ENCODE peak calls at places on chromosomes 16 and 17, in eight cellular contexts. D is fibroblast of the aortic adventitia, G is fibroblast of villous mesenchyme, N is prostate gland, R is GM20000, I is Peyer's patch, J is HCT116, B is adrenal gland. O is an unnamed sample.

GRCh38 chr17:81335388-81336157 is 40.5 kb upstream of the SLC38A10 start:
- DNase-seq in R (no peak), D (no peak), B (no peak), N (no peak), G (no peak), J (no peak), I (peak; percentile 77), O (no peak)

GRCh38 chr16:11896776-11897175 is 19.0 kb downstream of the GSPT1 start:
- DNase-seq in D (peak; percentile 72), I (no peak), B (no peak), R (no peak), N (no peak), J (no peak), G (peak; percentile 68), O (no peak)

GRCh38 chr17:76641501-76641900 is 2.1 kb downstream of the ST6GALNAC1 start:
- DNase-seq in N (no peak), B (no peak), R (no peak), G (no peak), I (no peak), D (no peak), J (peak; percentile 22), O (no peak)

GRCh38 chr16:55261301-55261700 is 62.7 kb upstream of the IRX6 start:
- DNase-seq in D (no peak), J (no peak), G (no peak), I (no peak), N (no peak), R (no peak), B (no peak), O (no peak)

GRCh38 chr17:7745748-7746470 is 28.4 kb downstream of the DNAH2 start:
- DNase-seq in R (no peak), I (no peak), G (peak; percentile 91), N (no peak), D (peak; percentile 94), B (peak; percentile 64), J (peak; percentile 73), O (peak; percentile 72)

GRCh38 chr16:87457051-87457611 is 35.7 kb downstream of the ZCCHC14 start:
- DNase-seq in G (no peak), I (no peak), N (no peak), D (peak; percentile 69), J (no peak), R (no peak), B (no peak), O (no peak)

GRCh38 chr17:12522743-12523181 is 142.9 kb upstream of the MYOCD start:
- DNase-seq in B (peak; percentile 19), J (no peak), N (peak; percentile 8), G (peak; percentile 90), R (no peak), D (peak; percentile 18), I (no peak), O (peak; percentile 40)

GRCh38 chr17:38724337-38724988 is 5.7 kb upstream of the CISD3 start:
- DNase-seq in B (peak; percentile 79), D (no peak), R (no peak), J (no peak), I (peak; percentile 74), N (no peak), G (no peak), O (no peak)

GRCh38 chr16:89115216-89115949 is 21.7 kb downstream of the ACSF3 start:
- DNase-seq in I (peak; percentile 57), D (no peak), B (peak; percentile 65), G (peak; percentile 40), J (no peak), R (peak; percentile 85), N (peak; percentile 13), O (peak; percentile 77)

GRCh38 chr16:28304214-28304613 is 11.9 kb downstream of the SBK1 start:
- DNase-seq in D (peak; percentile 49), N (no peak), R (no peak), B (peak; percentile 51), I (no peak), G (peak; percentile 58), J (no peak), O (no peak)

GRCh38 chr16:83068686-83069085 is 441.9 kb downstream of the CDH13 start:
- DNase-seq in B (no peak), G (peak; percentile 50), D (peak; percentile 67), I (no peak), N (no peak), R (no peak), J (no peak), O (no peak)

GRCh38 chr16:50594332-50595260 is 46.4 kb downstream of the NKD1 start:
- DNase-seq in B (peak; percentile 66), N (no peak), J (no peak), G (no peak), I (no peak), R (no peak), D (no peak), O (no peak)

GRCh38 chr17:61235821-61236197 is 163.8 kb upstream of the TBX2 start:
- DNase-seq in J (no peak), B (no peak), R (no peak), D (peak; percentile 35), G (peak; percentile 89), N (peak; percentile 68), I (no peak), O (no peak)

GRCh38 chr17:76868176-76868668 is at the start of gene MGAT5B:
- DNase-seq in G (peak; percentile 75), N (peak; percentile 67), R (peak; percentile 97), B (peak; percentile 71), I (peak; percentile 81), J (peak; percentile 56), D (peak; percentile 72), O (peak; percentile 67)

GRCh38 chr16:74450967-74451760 is 29.9 kb upstream of the CLEC18B start:
- DNase-seq in D (no peak), I (no peak), N (no peak), J (no peak), G (no peak), B (no peak), R (no peak), O (no peak)

GRCh38 chr16:11726008-11726407 is 16.6 kb downstream of the TXNDC11 start:
- DNase-seq in G (no peak), B (no peak), D (no peak), R (no peak), J (no peak), N (no peak), I (no peak), O (peak; percentile 59)

GRCh38 chr16:10738231-10739077 is 5.2 kb upstream of the NUBP1 start:
- DNase-seq in D (peak; percentile 68), I (no peak), B (peak; percentile 81), R (peak; percentile 65), J (peak; percentile 79), N (no peak), G (peak; percentile 90), O (peak; percentile 49)

GRCh38 chr16:3948378-3948995 is 68.0 kb upstream of the CREBBP start:
- DNase-seq in R (no peak), B (peak; percentile 16), N (no peak), I (no peak), J (no peak), G (no peak), D (no peak), O (no peak)

GRCh38 chr17:7842950-7843535 is 9.0 kb downstream of the KDM6B start:
- DNase-seq in I (peak; percentile 76), R (no peak), B (peak; percentile 84), D (peak; percentile 87), G (peak; percentile 94), N (peak; percentile 55), J (no peak), O (peak; percentile 87)

GRCh38 chr17:40699359-40699758 is 4.2 kb downstream of the KRT24 start:
- DNase-seq in J (no peak), R (no peak), G (no peak), I (no peak), D (no peak), B (no peak), N (peak; percentile 22), O (no peak)

GRCh38 chr16:2511996-2512919 is 1.5 kb upstream of the ATP6V0C start:
- DNase-seq in R (no peak), D (no peak), G (no peak), I (no peak), N (no peak), B (no peak), J (no peak), O (no peak)

GRCh38 chr16:2514333-2515179 is 804 bp downstream of the ATP6V0C start:
- DNase-seq in I (no peak), J (no peak), N (no peak), D (no peak), B (no peak), R (no peak), G (peak; percentile 32), O (peak; percentile 46)

GRCh38 chr16:2511128-2511785 is 2.5 kb upstream of the ATP6V0C start:
- DNase-seq in D (peak; percentile 65), I (no peak), B (peak; percentile 76), J (no peak), R (no peak), N (no peak), G (peak; percentile 86), O (peak; percentile 51)

GRCh38 chr16:2513405-2514332 is at the start of gene ATP6V0C:
- DNase-seq in N (peak; percentile 92), R (peak; percentile 98), G (peak; percentile 88), B (peak; percentile 94), I (peak; percentile 97), J (peak; percentile 77), D (peak; percentile 75), O (peak; percentile 93)

DNA sequence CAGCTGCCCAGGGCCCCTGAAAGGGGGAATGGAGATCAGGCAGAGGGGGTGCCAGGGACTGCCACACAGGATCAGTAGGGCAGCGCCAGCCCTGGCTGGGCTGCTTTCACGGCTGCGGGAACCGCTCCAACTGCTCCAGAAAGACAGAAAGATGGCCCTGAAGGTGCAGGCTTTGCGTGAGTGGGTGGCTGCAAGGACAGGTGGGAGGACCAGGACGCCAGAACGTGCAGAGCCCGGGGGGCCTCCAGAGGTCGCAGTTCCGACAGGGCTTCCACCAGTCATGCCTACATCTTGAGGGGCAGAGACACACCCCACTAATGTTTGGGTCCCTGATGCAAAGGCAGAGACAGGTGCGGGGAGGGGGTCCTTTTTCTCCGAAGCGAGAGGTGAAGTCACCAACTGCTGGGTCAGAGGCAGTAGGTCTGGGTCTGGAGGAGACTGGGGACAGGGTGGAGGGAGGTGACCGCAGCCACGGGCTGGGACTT is 790 bp upstream of the ATP6V0C start:
- DNase-seq in J (no peak), I (no peak), N (no peak), D (no peak), B (no peak), G (no peak), R (peak; percentile 58), O (peak; percentile 32)
- TF ChIP-seq CTCF in J (no peak), I (peak; percentile 31), N (no peak), D (no peak), B (no peak), G (no peak), R (no peak), O (no peak)

GRCh38 chr16:29988346-29989075 is 6.9 kb downstream of the HIRIP3 start:
- DNase-seq in B (no peak), G (no peak), I (peak; percentile 39), R (no peak), N (no peak), J (no peak), D (no peak), O (no peak)
- TF ChIP-seq CTCF in B (no peak), G (no peak), I (no peak), R (no peak), N (no peak), J (no peak), D (no peak), O (no peak)

GRCh38 chr17:63832455-63832854 is 5.0 kb upstream of the FTSJ3 start:
- DNase-seq in G (no peak), J (no peak), I (no peak), D (no peak), R (no peak), B (no peak), N (no peak), O (no peak)
- TF ChIP-seq CTCF in G (no peak), J (no peak), I (no peak), D (no peak), R (no peak), B (no peak), N (no peak), O (no peak)

GRCh38 chr17:22694362-22695227 is 1002.3 kb downstream of the KCNJ18 start:
- DNase-seq in G (no peak), D (no peak), R (no peak), I (no peak), B (no peak), J (no peak), N (no peak), O (no peak)
- TF ChIP-seq CTCF in G (no peak), D (peak; percentile 6), R (no peak), I (no peak), B (no peak), J (peak; percentile 45), N (peak; percentile 9), O (no peak)

O was measured in lung.